ENCODE peak calls at places on chromosomes 2 and 18, in ten cellular contexts. E is AG08395, R is NCI-H2029, L is BJ, N is SHP77, S is cardiac muscle cell, I is pancreas, A is NAMALWA, X is fibroblast of pulmonary artery, K is nucleus accumbens. G is an unnamed sample.

GRCh38 chr2:179340678-179341077 is 76.0 kb upstream of the SESTD1 start:
- DNase-seq in R (peak), K (no peak), S (peak), L (no peak), A (peak), E (no peak), X (peak), N (no peak), I (no peak), G (no peak)

GRCh38 chr2:150572194-150572766 is 84.8 kb upstream of the RND3 start:
- DNase-seq in A (no peak), E (no peak), K (no peak), I (no peak), N (no peak), S (no peak), R (no peak), X (no peak), L (no peak), G (no peak)

GRCh38 chr2:152542995-152543481 is 174.2 kb downstream of the PRPF40A start:
- DNase-seq in X (peak), I (no peak), E (peak), R (no peak), L (peak), S (no peak), A (no peak), K (peak), N (no peak), G (no peak)

GRCh38 chr2:4763009-4763408 is 929.2 kb upstream of the SOX11 start:
- DNase-seq in A (peak), R (peak), X (no peak), S (peak), N (peak), I (no peak), E (no peak), K (no peak), L (no peak), G (no peak)

GRCh38 chr2:32039447-32040219 is at the start of gene DPY30:
- DNase-seq in K (peak), A (peak), L (peak), I (peak), R (peak), N (peak), S (peak), E (peak), X (peak), G (peak)

GRCh38 chr18:48290162-48290926 is 118.8 kb downstream of the ZBTB7C start:
- DNase-seq in R (no peak), I (no peak), L (no peak), X (no peak), N (no peak), A (no peak), S (no peak), E (no peak), K (no peak), G (no peak)

GRCh38 chr2:3324036-3324386 is 53.6 kb downstream of the EIPR1 start:
- DNase-seq in L (no peak), K (no peak), E (no peak), R (no peak), S (no peak), N (no peak), I (no peak), X (no peak), A (no peak), G (no peak)

GRCh38 chr2:27717070-27717453 is 53.4 kb downstream of the SLC4A1AP start:
- DNase-seq in N (no peak), E (peak), R (no peak), S (no peak), X (peak), L (peak), A (no peak), I (no peak), K (no peak), G (no peak)

GRCh38 chr2:162025121-162025911 is 48.7 kb downstream of the DPP4 start:
- DNase-seq in I (no peak), A (no peak), L (peak), E (peak), X (peak), R (no peak), K (no peak), S (no peak), N (no peak), G (no peak)

GRCh38 chr2:231278868-231279267 is 80.4 kb downstream of the ARMC9 start:
- DNase-seq in A (no peak), E (no peak), L (no peak), X (no peak), S (no peak), N (no peak), K (no peak), I (no peak), R (peak), G (no peak)

GRCh38 chr2:16326736-16327300 is 338.8 kb downstream of the CYRIA start:
- DNase-seq in S (no peak), L (no peak), I (no peak), X (no peak), A (no peak), R (no peak), E (no peak), N (no peak), K (no peak), G (no peak)

GRCh38 chr2:6556755-6557154 is 309.0 kb downstream of the CMPK2 start:
- DNase-seq in I (no peak), R (peak), X (peak), N (no peak), L (peak), K (no peak), S (no peak), A (no peak), E (no peak), G (no peak)

GRCh38 chr2:52717836-52718235 is 1049.8 kb upstream of the CHAC2 start:
- DNase-seq in E (no peak), N (no peak), X (no peak), K (no peak), S (no peak), A (no peak), L (no peak), I (no peak), R (no peak), G (no peak)

GRCh38 chr2:169683054-169683424 is 11.2 kb downstream of the CFAP210 start:
- DNase-seq in N (no peak), R (no peak), L (no peak), E (no peak), K (no peak), A (no peak), S (no peak), I (no peak), X (no peak), G (no peak)

GRCh38 chr2:53445376-53446072 is 322.1 kb upstream of the CHAC2 start:
- DNase-seq in E (peak), L (no peak), R (no peak), A (no peak), K (no peak), I (no peak), S (no peak), N (peak), X (peak), G (no peak)

GRCh38 chr2:228853151-228853550 is 417.9 kb downstream of the PID1 start:
- DNase-seq in E (no peak), K (no peak), I (no peak), S (no peak), R (no peak), N (no peak), A (no peak), X (no peak), L (no peak), G (no peak)

GRCh38 chr2:171837736-171838135 is 56.3 kb downstream of the SLC25A12 start:
- DNase-seq in S (no peak), N (no peak), E (no peak), R (no peak), X (peak), L (no peak), K (no peak), A (no peak), I (no peak), G (no peak)

GRCh38 chr2:44310287-44310686 is 35.0 kb downstream of the SLC3A1 start:
- DNase-seq in I (no peak), R (no peak), E (no peak), L (no peak), A (no peak), X (no peak), N (no peak), S (no peak), K (no peak), G (no peak)

GRCh38 chr18:53193870-53194269 is 853.9 kb downstream of the DCC start:
- DNase-seq in L (no peak), N (no peak), R (no peak), A (no peak), X (no peak), S (no peak), I (no peak), E (no peak), K (no peak), G (no peak)

GRCh38 chr2:33521791-33522281 is 45.4 kb downstream of the RASGRP3 start:
- DNase-seq in X (peak), I (no peak), S (no peak), A (no peak), R (no peak), N (no peak), K (no peak), L (no peak), E (peak), G (no peak)

GRCh38 chr2:147572622-147573021 is 272.2 kb upstream of the ACVR2A start:
- DNase-seq in R (no peak), E (no peak), S (no peak), X (no peak), N (no peak), A (no peak), K (no peak), I (no peak), L (no peak), G (no peak)

GRCh38 chr2:229543176-229543873 is 171.0 kb downstream of the DNER start:
- DNase-seq in X (no peak), K (no peak), A (no peak), N (no peak), I (no peak), S (no peak), E (no peak), L (no peak), R (no peak), G (no peak)

GRCh38 chr2:387980-388421 is 100.1 kb upstream of the ALKAL2 start:
- DNase-seq in K (no peak), I (no peak), A (no peak), R (no peak), N (no peak), X (no peak), E (no peak), L (no peak), S (no peak), G (no peak)

GRCh38 chr2:241451840-241452461 is 56.4 kb downstream of the STK25 start:
- DNase-seq in L (no peak), K (no peak), X (no peak), A (no peak), R (no peak), S (no peak), N (no peak), E (no peak), I (no peak), G (no peak)

GRCh38 chr18:74775239-74775638 is 177.6 kb downstream of the ZNF407 start:
- DNase-seq in A (no peak), E (no peak), R (no peak), X (peak), I (no peak), L (no peak), N (no peak), S (no peak), K (no peak), G (no peak)

GRCh38 chr2:218826791-218827190 is 4.8 kb downstream of the PRKAG3 start:
- DNase-seq in R (no peak), I (no peak), N (no peak), K (no peak), X (no peak), A (no peak), S (no peak), L (no peak), E (no peak), G (no peak)

GRCh38 chr2:219422944-219423534 is 4.9 kb downstream of the DES start:
- DNase-seq in R (no peak), S (no peak), X (no peak), E (no peak), L (no peak), I (no peak), A (no peak), N (no peak), K (no peak), G (no peak)

GRCh38 chr2:235901243-235901642 is 266.9 kb downstream of the GBX2 start:
- DNase-seq in E (no peak), I (no peak), R (no peak), S (no peak), X (no peak), N (no peak), A (no peak), K (no peak), L (no peak), G (no peak)

GRCh38 chr2:204749319-204749718 is 204.0 kb downstream of the PARD3B start:
- DNase-seq in X (peak), R (no peak), K (no peak), N (no peak), S (no peak), L (peak), A (no peak), I (no peak), E (peak), G (no peak)

GRCh38 chr2:234304945-234305344 is 191.9 kb downstream of the ARL4C start:
- DNase-seq in I (no peak), R (no peak), N (no peak), A (no peak), E (peak), X (peak), S (peak), L (no peak), K (no peak), G (no peak)

GRCh38 chr2:13003500-13003899 is 286.8 kb downstream of the TRIB2 start:
- DNase-seq in K (no peak), S (no peak), R (no peak), X (peak), E (no peak), I (no peak), N (no peak), A (no peak), L (no peak), G (no peak)

GRCh38 chr2:54589340-54590215 is 133.5 kb downstream of the SPTBN1 start:
- DNase-seq in L (no peak), A (peak), R (no peak), X (peak), N (peak), I (no peak), S (no peak), E (no peak), K (no peak), G (no peak)

GRCh38 chr2:152925540-152926448 is 207.4 kb downstream of the ARL6IP6 start:
- DNase-seq in L (no peak), X (peak), K (peak), N (peak), A (peak), R (peak), S (peak), I (peak), E (no peak), G (no peak)